ENCODE peak calls at places on chromosomes 16 and 17, in four cellular contexts. V, L, I and A are unnamed samples.

GRCh38 chr16:54359555-54359954 is 73.0 kb upstream of the IRX3 start:
- ATAC-seq in V (no peak), L (no peak), I (no peak), A (no peak)

GRCh38 chr17:72967963-72968585 is 124.4 kb downstream of the SLC39A11 start:
- ATAC-seq in V (no peak), I (no peak), L (no peak), A (no peak)

GRCh38 chr17:9805769-9806168 is 14.4 kb upstream of the DHRS7C start:
- ATAC-seq in I (no peak), L (no peak), V (no peak), A (no peak)

GRCh38 chr17:44197980-44198720 is 1.5 kb downstream of the ATXN7L3 start:
- ATAC-seq in I (peak), L (no peak), V (peak), A (peak)

GRCh38 chr16:56947604-56947995 is 14.2 kb upstream of the CETP start:
- ATAC-seq in I (no peak), V (no peak), L (no peak), A (no peak)

GRCh38 chr16:81511371-81511770 is 66.8 kb downstream of the CMIP start:
- ATAC-seq in V (no peak), I (no peak), L (no peak), A (no peak)

GRCh38 chr16:56856876-56857447 is 8.0 kb upstream of the SLC12A3 start:
- ATAC-seq in V (no peak), I (no peak), L (no peak), A (no peak)

GRCh38 chr17:41211845-41212466 is 14.5 kb upstream of the KRTAP9-2 start:
- ATAC-seq in I (no peak), L (no peak), V (no peak), A (no peak)

GRCh38 chr17:77470800-77471733 is 330.3 kb downstream of the SEC14L1 start:
- ATAC-seq in L (no peak), V (peak), I (no peak), A (no peak)

GRCh38 chr17:60559995-60560859 is 34.2 kb upstream of the APPBP2 start:
- ATAC-seq in L (no peak), I (no peak), V (peak), A (no peak)

GRCh38 chr17:43014020-43014615 is 7.5 kb downstream of the IFI35 start:
- ATAC-seq in I (no peak), L (no peak), V (no peak), A (no peak)

GRCh38 chr16:78677332-78677731 is 577.9 kb downstream of the WWOX start:
- ATAC-seq in L (no peak), V (no peak), I (no peak), A (no peak)

GRCh38 chr17:4536742-4537411 is 18.3 kb downstream of the MYBBP1A start:
- ATAC-seq in I (no peak), L (no peak), V (peak), A (peak)

GRCh38 chr17:67241719-67242341 is 3.2 kb downstream of the HELZ start:
- ATAC-seq in V (no peak), I (no peak), L (no peak), A (no peak)

GRCh38 chr17:79728908-79729471 is 1.8 kb upstream of the ENPP7 start:
- ATAC-seq in I (peak), L (no peak), V (no peak), A (no peak)

GRCh38 chr17:67836205-67836987 is 11.1 kb downstream of the BPTF start:
- ATAC-seq in L (no peak), V (no peak), I (no peak), A (no peak)

GRCh38 chr16:71564377-71564967 is 12.4 kb downstream of the TAT start:
- ATAC-seq in I (no peak), V (no peak), L (no peak), A (peak)

GRCh38 chr17:46862949-46863348 is 11.6 kb downstream of the WNT9B start:
- ATAC-seq in L (no peak), V (no peak), I (no peak), A (no peak)

GRCh38 chr17:4849011-4849536 is 15.9 kb downstream of the MINK1 start:
- ATAC-seq in I (no peak), L (no peak), V (no peak), A (peak)

GRCh38 chr17:50922107-50922506 is 56.0 kb upstream of the TOB1 start:
- ATAC-seq in I (no peak), L (no peak), V (no peak), A (peak)

GRCh38 chr16:67110136-67110847 is 551 bp downstream of the PHAF1 start:
- ATAC-seq in V (peak), I (peak), L (peak), A (peak)

GRCh38 chr17:48961516-48962233 is 6.7 kb downstream of the GIP start:
- ATAC-seq in I (no peak), L (no peak), V (no peak), A (peak)

GRCh38 chr17:34596897-34597296 is 17.5 kb downstream of the TMEM132E start:
- ATAC-seq in I (no peak), L (no peak), V (no peak), A (no peak)

GRCh38 chr17:66682293-66682692 is 152.6 kb upstream of the CACNG5 start:
- ATAC-seq in L (no peak), I (no peak), V (no peak), A (no peak)

GRCh38 chr17:72191901-72192300 is 71.1 kb downstream of the SOX9 start:
- ATAC-seq in L (no peak), V (peak), I (no peak), A (no peak)

GRCh38 chr16:12735805-12736204 is 67.9 kb downstream of the CPPED1 start:
- ATAC-seq in V (no peak), L (no peak), I (no peak), A (no peak)

GRCh38 chr16:24769806-24770205 is 40.4 kb downstream of the TNRC6A start:
- ATAC-seq in I (no peak), L (no peak), V (no peak), A (no peak)

GRCh38 chr16:89052824-89053724 is 40.6 kb upstream of the ACSF3 start:
- ATAC-seq in I (peak), L (no peak), V (peak), A (peak)